ENCODE peak calls at places on chromosomes 5 and 9, in five cellular contexts. A is heart right ventricle; M is hepatocyte; T is CD8-positive, alpha-beta memory T cell; Y is spleen. H is an unnamed sample.

GRCh38 chr9:33921967-33922895 is 105.3 kb downstream of the UBE2R2 start:
- DNase-seq in A (no peak), M (peak; percentile 31), Y (peak; percentile 62), T (peak; percentile 4), H (peak; percentile 17)

GRCh38 chr9:137640862-137641261 is 22.1 kb downstream of the EHMT1 start:
- DNase-seq in T (no peak), M (no peak), A (no peak), Y (no peak), H (no peak)

GRCh38 chr5:74369173-74369572 is 271.4 kb downstream of the ENC1 start:
- DNase-seq in Y (no peak), T (no peak), A (no peak), M (no peak), H (no peak)

GRCh38 chr5:150097152-150097551 is 10.8 kb upstream of the CSF1R start:
- DNase-seq in T (no peak), A (no peak), Y (no peak), M (no peak), H (no peak)

GRCh38 chr9:71490810-71491209 is 277.5 kb downstream of the CEMIP2 start:
- DNase-seq in M (no peak), Y (no peak), T (no peak), A (no peak), H (no peak)

GRCh38 chr5:17216176-17216973 is 1.1 kb upstream of the BASP1 start:
- DNase-seq in A (peak; percentile 70), M (peak; percentile 89), Y (peak; percentile 93), T (no peak), H (peak; percentile 85)

GRCh38 chr9:86072393-86073016 is 26.9 kb downstream of the GOLM1 start:
- DNase-seq in Y (no peak), A (no peak), M (no peak), T (no peak), H (no peak)

GRCh38 chr9:88085481-88085880 is 52.8 kb downstream of the SPATA31C2 start:
- DNase-seq in T (no peak), A (no peak), Y (no peak), M (no peak), H (no peak)

GRCh38 chr5:3738909-3739308 is 143.3 kb downstream of the IRX1 start:
- DNase-seq in M (no peak), Y (no peak), A (no peak), T (no peak), H (no peak)

GRCh38 chr5:172688735-172689572 is 47.9 kb downstream of the NEURL1B start:
- DNase-seq in M (peak; percentile 54), Y (peak; percentile 79), T (peak; percentile 51), A (no peak), H (peak; percentile 55)

GRCh38 chr5:17343675-17344074 is 126.2 kb downstream of the BASP1 start:
- DNase-seq in T (no peak), M (peak; percentile 76), A (no peak), Y (no peak), H (no peak)

GRCh38 chr5:168782172-168782571 is 203.0 kb upstream of the PANK3 start:
- DNase-seq in T (no peak), A (no peak), Y (no peak), M (no peak), H (no peak)
- H3K4me1 ChIP-seq in T (no peaks in the 10 kb centered on the region), A (no peaks in the 10 kb centered on the region), Y (no peaks in the 10 kb centered on the region), M (no peaks in the 10 kb centered on the region), H (peaks cover 46% of the 10 kb centered on the region)

GRCh38 chr9:96741771-96742170 is 36.1 kb downstream of the ZNF510 start:
- DNase-seq in A (no peak), T (no peak), Y (no peak), M (no peak), H (no peak)
- H3K9me3 ChIP-seq in A (no peaks in the 10 kb centered on the region), T (peaks cover 13% of the 10 kb centered on the region), Y (peaks cover 98% of the 10 kb centered on the region), M (peaks cover 22% of the 10 kb centered on the region), H (no peaks in the 10 kb centered on the region)

DNA sequence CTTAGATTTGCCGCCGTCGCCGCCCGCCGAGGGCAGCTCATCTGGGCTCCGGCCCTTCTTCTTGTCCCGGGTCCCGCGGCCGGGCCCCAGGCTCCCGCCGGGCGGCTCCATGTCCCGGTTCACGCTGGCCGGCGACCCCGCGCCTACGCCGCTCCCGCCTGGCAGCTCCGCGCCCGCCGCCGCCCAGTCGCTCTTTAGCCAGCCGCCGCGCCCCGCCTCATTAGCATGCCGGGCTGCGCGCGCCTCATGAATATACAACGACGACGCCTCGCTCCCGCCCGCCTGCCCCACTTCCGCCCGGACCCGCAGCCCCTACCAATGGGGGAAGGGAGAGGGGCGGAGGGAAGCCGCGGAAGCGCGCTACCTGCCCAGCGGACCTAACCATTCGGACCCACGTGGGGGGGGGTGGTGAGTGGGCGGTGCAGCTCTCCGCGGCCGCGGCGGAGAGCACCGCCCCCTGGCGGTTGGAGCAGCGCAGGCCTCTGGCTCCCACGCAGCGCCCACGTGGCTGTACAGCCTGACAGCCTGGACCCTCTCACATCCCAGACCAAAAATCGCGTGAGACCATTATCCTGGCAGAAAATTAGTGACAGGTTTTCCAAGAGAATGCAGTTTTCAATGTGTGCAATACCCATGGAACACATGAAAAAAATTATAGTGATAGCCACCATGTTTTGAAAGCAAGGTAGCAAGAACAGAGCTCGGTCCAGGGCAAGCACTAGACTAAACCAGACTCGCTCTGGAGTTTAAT is at the start of gene DIAPH1:
- DNase-seq in T (peak; percentile 96), Y (peak; percentile 100), A (peak; percentile 96), M (peak; percentile 100), H (peak; percentile 99)
- H3K4me1 ChIP-seq in T (peaks cover 38% of the 10 kb centered on the region), Y (peaks cover 62% of the 10 kb centered on the region), A (peaks cover 22% of the 10 kb centered on the region), M (peaks cover 12% of the 10 kb centered on the region), H (peaks cover 12% of the 10 kb centered on the region)

DNA sequence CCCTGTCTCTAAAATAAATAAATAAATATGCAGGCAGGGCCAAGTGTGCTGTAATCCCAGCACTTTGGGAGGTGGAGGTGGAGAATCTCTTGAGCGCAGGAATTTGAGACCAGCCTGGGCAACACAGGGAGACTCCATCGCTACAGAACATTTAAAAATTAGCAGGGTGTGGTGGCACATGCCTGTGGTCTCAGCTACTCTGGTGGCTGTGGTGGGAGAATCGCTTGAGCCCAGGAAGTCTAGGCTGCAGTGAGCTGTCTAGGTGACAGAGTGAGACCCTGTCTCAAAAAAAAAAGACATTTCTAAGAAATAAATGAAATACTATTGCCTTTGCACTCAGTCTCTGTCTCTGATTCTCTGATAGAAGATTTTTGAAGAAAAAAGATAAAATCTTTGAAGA is 1.2 kb upstream of the PCDHGA10 start:
- DNase-seq in M (no peak), T (no peak), A (no peak), Y (no peak), H (no peak)
- H3K9me3 ChIP-seq in M (peaks cover 43% of the 10 kb centered on the region), T (no peaks in the 10 kb centered on the region), A (peaks cover 3% of the 10 kb centered on the region), Y (peaks cover 93% of the 10 kb centered on the region), H (peaks cover 8% of the 10 kb centered on the region)

GRCh38 chr5:90287031-90287430 is 122.5 kb downstream of the CETN3 start:
- DNase-seq in Y (no peak), T (no peak), M (no peak), A (no peak), H (no peak)
- H3K4me1 ChIP-seq in Y (no peaks in the 10 kb centered on the region), T (no peaks in the 10 kb centered on the region), M (no peaks in the 10 kb centered on the region), A (no peaks in the 10 kb centered on the region), H (no peaks in the 10 kb centered on the region)

DNA sequence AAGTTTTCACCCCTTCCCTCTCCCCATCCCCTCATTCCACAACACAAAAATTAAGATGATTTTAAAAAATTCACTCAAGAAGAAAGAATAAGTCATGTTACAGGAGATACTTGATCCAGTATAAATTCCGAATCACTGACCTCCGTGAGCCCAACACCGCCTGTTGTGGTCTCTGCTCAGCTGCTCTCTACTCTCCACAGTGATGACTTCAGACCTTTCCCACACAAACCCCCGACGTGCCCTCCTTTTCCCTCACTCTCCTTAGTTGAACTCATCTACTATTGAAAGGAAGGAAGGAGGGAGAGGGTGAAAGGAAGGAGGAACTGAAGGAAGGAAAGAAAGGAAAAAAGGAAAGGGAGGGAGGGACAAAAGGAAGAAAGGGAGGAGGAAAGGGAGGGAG is 55.1 kb downstream of the ZNF354C start:
- DNase-seq in T (no peak), M (no peak), Y (peak; percentile 3), A (no peak), H (no peak)
- H3K9me3 ChIP-seq in T (no peaks in the 10 kb centered on the region), M (no peaks in the 10 kb centered on the region), Y (peaks cover 83% of the 10 kb centered on the region), A (no peaks in the 10 kb centered on the region), H (no peaks in the 10 kb centered on the region)

GRCh38 chr9:120398286-120398685 is 181.7 kb downstream of the CDK5RAP2 start:
- DNase-seq in Y (no peak), T (no peak), A (no peak), M (no peak), H (no peak)

GRCh38 chr9:120396926-120397325 is 183.0 kb downstream of the CDK5RAP2 start:
- DNase-seq in M (no peak), Y (no peak), A (no peak), T (no peak), H (no peak)

GRCh38 chr9:120395374-120395773 is 184.6 kb downstream of the CDK5RAP2 start:
- DNase-seq in T (no peak), M (no peak), Y (no peak), A (no peak), H (no peak)

GRCh38 chr9:120396418-120396817 is 183.5 kb downstream of the CDK5RAP2 start:
- DNase-seq in A (no peak), T (no peak), M (no peak), Y (no peak), H (no peak)

GRCh38 chr9:120397453-120397852 is 182.5 kb downstream of the CDK5RAP2 start:
- DNase-seq in T (no peak), A (no peak), Y (no peak), M (no peak), H (peak; percentile 43)
- H3K4me1 ChIP-seq in T (peaks cover 15% of the 10 kb centered on the region), A (no peaks in the 10 kb centered on the region), Y (no peaks in the 10 kb centered on the region), M (no peaks in the 10 kb centered on the region), H (no peaks in the 10 kb centered on the region)

DNA sequence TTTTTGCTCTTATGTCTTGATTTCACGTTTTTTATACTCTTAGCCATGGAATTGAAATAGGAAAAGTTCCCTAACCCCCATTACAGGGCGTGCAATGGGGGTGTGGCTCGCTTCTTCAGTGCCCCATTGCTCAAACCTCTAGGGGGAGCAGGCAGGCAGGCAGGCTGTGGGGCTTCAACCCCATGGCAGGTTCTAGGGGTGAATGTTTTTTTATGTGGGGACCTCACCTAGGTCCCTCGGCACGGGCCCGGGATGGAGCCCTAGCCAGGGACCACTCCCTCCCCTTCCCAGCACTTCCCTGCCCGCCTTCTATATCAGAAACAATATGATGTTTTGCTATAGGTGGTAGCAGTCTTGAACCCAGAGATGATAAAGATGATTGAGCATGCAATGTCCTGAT is 221.3 kb upstream of the SMC2 start:
- DNase-seq in A (no peak), T (no peak), Y (no peak), M (no peak), H (no peak)
- H3K9me3 ChIP-seq in A (no peaks in the 10 kb centered on the region), T (no peaks in the 10 kb centered on the region), Y (no peaks in the 10 kb centered on the region), M (no peaks in the 10 kb centered on the region), H (no peaks in the 10 kb centered on the region)

H was measured in cardiac muscle cell.